ENCODE peak calls at places on chromosome 9, in six cellular contexts. B is LHCN-M2; D is HCEC 1CT; A is NCI-H1694 treated with DMSO at 0.1 percent for 48 hours; O is central memory CD4-positive, alpha-beta T cell; G is left cardiac atrium. Z is an unnamed sample.

GRCh38 chr9:98087420-98088354 is 31.2 kb downstream of the NANS start:
- DNase-seq in G (peak; percentile 45), O (no peak), A (no peak), B (no peak), D (no peak), Z (peak; percentile 24)

GRCh38 chr9:107175039-107175438 is 108.0 kb upstream of the RAD23B start:
- DNase-seq in O (no peak), A (no peak), G (peak; percentile 43), B (peak; percentile 40), D (peak; percentile 33), Z (no peak)

GRCh38 chr9:114094971-114095370 is 4.1 kb downstream of the KIF12 start:
- DNase-seq in B (no peak), D (no peak), A (no peak), O (no peak), G (no peak), Z (no peak)

GRCh38 chr9:132731230-132731629 is 61.0 kb downstream of the GTF3C4 start:
- DNase-seq in A (no peak), O (no peak), D (no peak), G (no peak), B (no peak), Z (no peak)

GRCh38 chr9:94867842-94868312 is 141.4 kb downstream of the AOPEP start:
- DNase-seq in G (no peak), D (peak; percentile 98), B (peak; percentile 99), O (no peak), A (no peak), Z (no peak)

GRCh38 chr9:126125577-126125976 is 201.1 kb upstream of the MVB12B start:
- DNase-seq in D (no peak), O (no peak), G (no peak), B (no peak), A (no peak), Z (no peak)

GRCh38 chr9:2024888-2025781 is 10.0 kb downstream of the SMARCA2 start:
- DNase-seq in B (peak; percentile 14), G (no peak), O (no peak), D (no peak), A (no peak), Z (no peak)

GRCh38 chr9:114037961-114038723 is 40.0 kb downstream of the AMBP start:
- DNase-seq in A (no peak), O (no peak), G (no peak), B (no peak), D (no peak), Z (no peak)

GRCh38 chr9:74846771-74847170 is 41.0 kb downstream of the TRPM6 start:
- DNase-seq in O (no peak), A (no peak), G (no peak), D (peak; percentile 26), B (peak; percentile 9), Z (no peak)

GRCh38 chr9:36050472-36050871 is 13.8 kb downstream of the RECK start:
- DNase-seq in A (no peak), G (no peak), B (no peak), D (no peak), O (no peak), Z (no peak)

GRCh38 chr9:128703616-128704355 is 1.5 kb downstream of the PKN3 start:
- DNase-seq in B (no peak), A (no peak), O (no peak), G (peak; percentile 87), D (no peak), Z (no peak)

GRCh38 chr9:129487307-129487657 is 133.6 kb downstream of the C9orf50 start:
- DNase-seq in A (no peak), B (no peak), O (no peak), G (no peak), D (no peak), Z (no peak)

GRCh38 chr9:98222885-98223640 is 30.6 kb upstream of the CORO2A start:
- DNase-seq in A (no peak), D (peak; percentile 99), B (peak; percentile 99), G (no peak), O (no peak), Z (no peak)

GRCh38 chr9:98045234-98046160 is 11.0 kb upstream of the NANS start:
- DNase-seq in A (peak; percentile 3), D (no peak), O (peak; percentile 73), G (no peak), B (peak; percentile 71), Z (no peak)

GRCh38 chr9:37300620-37301368 is 121.7 kb upstream of the GRHPR start:
- DNase-seq in D (peak; percentile 23), B (peak; percentile 54), O (no peak), G (no peak), A (no peak), Z (no peak)

GRCh38 chr9:128439273-128439672 is 16.5 kb upstream of the ODF2 start:
- DNase-seq in D (no peak), G (no peak), B (no peak), O (no peak), A (no peak), Z (no peak)

GRCh38 chr9:125992557-125992956 is 245.4 kb downstream of the PBX3 start:
- DNase-seq in B (no peak), D (no peak), A (no peak), O (no peak), G (no peak), Z (no peak)

GRCh38 chr9:80125731-80126264 is 554.0 kb downstream of the TLE4 start:
- DNase-seq in D (peak; percentile 32), G (no peak), A (no peak), B (no peak), O (no peak), Z (no peak)

GRCh38 chr9:111898331-111899096 is 1.9 kb downstream of the UGCG start:
- DNase-seq in O (peak; percentile 9), B (no peak), G (no peak), D (no peak), A (no peak), Z (no peak)

GRCh38 chr9:12766357-12766756 is 8.5 kb upstream of the LURAP1L start:
- DNase-seq in B (no peak), D (no peak), A (no peak), G (no peak), O (no peak), Z (no peak)

GRCh38 chr9:61670616-61671015 is 480.8 kb downstream of the SPATA31A7 start:
- DNase-seq in A (no peak), D (no peak), G (no peak), B (no peak), O (no peak), Z (no peak)